ENCODE peak calls at places on chromosomes 4 and X, in ten cellular contexts. One of them, this sample, is unnamed.

GRCh38 chrX:24242649-24243556 is 71.0 kb downstream of the SUPT20HL2 start:
- DNase-seq in PC-3: no peak
- DNase-seq in cardiac muscle cell: peak
- DNase-seq in dorsolateral prefrontal cortex: no peak
- DNase-seq in lower lobe of right lung: no peak
- DNase-seq in small intestine: no peak
- DNase-seq in mesendoderm: peak
- DNase-seq in OCI-LY7: peak
- DNase-seq in AG04450: peak
- DNase-seq in ovary: peak
- DNase-seq in this sample: no peak

GRCh38 chr4:168484626-168485025 is 4.3 kb upstream of the DDX60L start:
- DNase-seq in PC-3: peak
- DNase-seq in cardiac muscle cell: peak
- DNase-seq in dorsolateral prefrontal cortex: no peak
- DNase-seq in lower lobe of right lung: no peak
- DNase-seq in small intestine: no peak
- DNase-seq in mesendoderm: no peak
- DNase-seq in OCI-LY7: no peak
- DNase-seq in AG04450: peak
- DNase-seq in ovary: no peak
- DNase-seq in this sample: no peak

GRCh38 chr4:82525287-82525898 is 36.4 kb downstream of the TMEM150C start:
- DNase-seq in PC-3: no peak
- DNase-seq in cardiac muscle cell: peak
- DNase-seq in dorsolateral prefrontal cortex: no peak
- DNase-seq in lower lobe of right lung: no peak
- DNase-seq in small intestine: no peak
- DNase-seq in mesendoderm: peak
- DNase-seq in OCI-LY7: no peak
- DNase-seq in AG04450: no peak
- DNase-seq in ovary: no peak
- DNase-seq in this sample: no peak

GRCh38 chr4:87050596-87050995 is 115.8 kb downstream of the AFF1 start:
- DNase-seq in PC-3: no peak
- DNase-seq in cardiac muscle cell: peak
- DNase-seq in dorsolateral prefrontal cortex: no peak
- DNase-seq in lower lobe of right lung: no peak
- DNase-seq in small intestine: no peak
- DNase-seq in mesendoderm: no peak
- DNase-seq in OCI-LY7: no peak
- DNase-seq in AG04450: no peak
- DNase-seq in ovary: no peak
- DNase-seq in this sample: no peak

GRCh38 chr4:163404570-163404969 is 60.9 kb downstream of the NPY5R start:
- DNase-seq in PC-3: no peak
- DNase-seq in cardiac muscle cell: peak
- DNase-seq in dorsolateral prefrontal cortex: no peak
- DNase-seq in lower lobe of right lung: no peak
- DNase-seq in small intestine: no peak
- DNase-seq in mesendoderm: peak
- DNase-seq in OCI-LY7: no peak
- DNase-seq in AG04450: no peak
- DNase-seq in ovary: no peak
- DNase-seq in this sample: no peak

GRCh38 chr4:187726485-187726884 is 269.1 kb upstream of the ZFP42 start:
- DNase-seq in PC-3: no peak
- DNase-seq in cardiac muscle cell: no peak
- DNase-seq in dorsolateral prefrontal cortex: no peak
- DNase-seq in lower lobe of right lung: no peak
- DNase-seq in small intestine: no peak
- DNase-seq in mesendoderm: no peak
- DNase-seq in OCI-LY7: no peak
- DNase-seq in AG04450: no peak
- DNase-seq in ovary: no peak
- DNase-seq in this sample: no peak

GRCh38 chrX:50161143-50161542 is 39.7 kb downstream of the AKAP4 start:
- DNase-seq in PC-3: peak
- DNase-seq in cardiac muscle cell: peak
- DNase-seq in dorsolateral prefrontal cortex: no peak
- DNase-seq in lower lobe of right lung: no peak
- DNase-seq in small intestine: no peak
- DNase-seq in mesendoderm: no peak
- DNase-seq in OCI-LY7: no peak
- DNase-seq in AG04450: no peak
- DNase-seq in ovary: no peak
- DNase-seq in this sample: no peak

GRCh38 chr4:107035711-107036601 is at the start of gene DKK2:
- DNase-seq in PC-3: no peak
- DNase-seq in cardiac muscle cell: peak
- DNase-seq in dorsolateral prefrontal cortex: peak
- DNase-seq in lower lobe of right lung: peak
- DNase-seq in small intestine: peak
- DNase-seq in mesendoderm: peak
- DNase-seq in OCI-LY7: no peak
- DNase-seq in AG04450: no peak
- DNase-seq in ovary: peak
- DNase-seq in this sample: no peak

GRCh38 chrX:50475208-50475607 is 4.6 kb upstream of the DGKK start:
- DNase-seq in PC-3: no peak
- DNase-seq in cardiac muscle cell: no peak
- DNase-seq in dorsolateral prefrontal cortex: no peak
- DNase-seq in lower lobe of right lung: no peak
- DNase-seq in small intestine: no peak
- DNase-seq in mesendoderm: peak
- DNase-seq in OCI-LY7: no peak
- DNase-seq in AG04450: no peak
- DNase-seq in ovary: no peak
- DNase-seq in this sample: no peak

GRCh38 chrX:129779747-129780146 is at the start of gene SASH3:
- DNase-seq in PC-3: no peak
- DNase-seq in cardiac muscle cell: no peak
- DNase-seq in dorsolateral prefrontal cortex: no peak
- DNase-seq in lower lobe of right lung: peak
- DNase-seq in small intestine: peak
- DNase-seq in mesendoderm: no peak
- DNase-seq in OCI-LY7: peak
- DNase-seq in AG04450: no peak
- DNase-seq in ovary: no peak
- DNase-seq in this sample: peak

GRCh38 chr4:56637791-56638190 is 43.3 kb downstream of the HOPX start:
- DNase-seq in PC-3: peak
- DNase-seq in cardiac muscle cell: no peak
- DNase-seq in dorsolateral prefrontal cortex: no peak
- DNase-seq in lower lobe of right lung: no peak
- DNase-seq in small intestine: no peak
- DNase-seq in mesendoderm: no peak
- DNase-seq in OCI-LY7: no peak
- DNase-seq in AG04450: no peak
- DNase-seq in ovary: no peak
- DNase-seq in this sample: no peak

GRCh38 chr4:128333309-128334006 is 45.8 kb upstream of the PGRMC2 start:
- DNase-seq in PC-3: no peak
- DNase-seq in cardiac muscle cell: no peak
- DNase-seq in dorsolateral prefrontal cortex: no peak
- DNase-seq in lower lobe of right lung: no peak
- DNase-seq in small intestine: no peak
- DNase-seq in mesendoderm: no peak
- DNase-seq in OCI-LY7: no peak
- DNase-seq in AG04450: no peak
- DNase-seq in ovary: no peak
- DNase-seq in this sample: no peak

GRCh38 chrX:30992381-30992904 is 79.4 kb downstream of the FTHL17 start:
- DNase-seq in PC-3: no peak
- DNase-seq in cardiac muscle cell: peak
- DNase-seq in dorsolateral prefrontal cortex: no peak
- DNase-seq in lower lobe of right lung: no peak
- DNase-seq in small intestine: peak
- DNase-seq in mesendoderm: no peak
- DNase-seq in OCI-LY7: no peak
- DNase-seq in AG04450: no peak
- DNase-seq in ovary: no peak
- DNase-seq in this sample: no peak

GRCh38 chrX:78595901-78596502 is 63.1 kb downstream of the RTL3 start:
- DNase-seq in PC-3: peak
- DNase-seq in cardiac muscle cell: peak
- DNase-seq in dorsolateral prefrontal cortex: no peak
- DNase-seq in lower lobe of right lung: no peak
- DNase-seq in small intestine: peak
- DNase-seq in mesendoderm: peak
- DNase-seq in OCI-LY7: peak
- DNase-seq in AG04450: no peak
- DNase-seq in ovary: peak
- DNase-seq in this sample: no peak

GRCh38 chrX:104335765-104336164 is 81.0 kb upstream of the ESX1 start:
- DNase-seq in PC-3: peak
- DNase-seq in cardiac muscle cell: peak
- DNase-seq in dorsolateral prefrontal cortex: no peak
- DNase-seq in lower lobe of right lung: no peak
- DNase-seq in small intestine: no peak
- DNase-seq in mesendoderm: no peak
- DNase-seq in OCI-LY7: no peak
- DNase-seq in AG04450: no peak
- DNase-seq in ovary: no peak
- DNase-seq in this sample: no peak

GRCh38 chr4:100372432-100372831 is 145.4 kb downstream of the EMCN start:
- DNase-seq in PC-3: peak
- DNase-seq in cardiac muscle cell: peak
- DNase-seq in dorsolateral prefrontal cortex: no peak
- DNase-seq in lower lobe of right lung: no peak
- DNase-seq in small intestine: no peak
- DNase-seq in mesendoderm: peak
- DNase-seq in OCI-LY7: peak
- DNase-seq in AG04450: no peak
- DNase-seq in ovary: no peak
- DNase-seq in this sample: no peak

GRCh38 chr4:74755486-74755885 is 38.8 kb downstream of the BTC start:
- DNase-seq in PC-3: no peak
- DNase-seq in cardiac muscle cell: peak
- DNase-seq in dorsolateral prefrontal cortex: no peak
- DNase-seq in lower lobe of right lung: peak
- DNase-seq in small intestine: no peak
- DNase-seq in mesendoderm: no peak
- DNase-seq in OCI-LY7: no peak
- DNase-seq in AG04450: no peak
- DNase-seq in ovary: no peak
- DNase-seq in this sample: no peak

GRCh38 chrX:28349888-28350287 is 237.4 kb upstream of the IL1RAPL1 start:
- DNase-seq in PC-3: no peak
- DNase-seq in cardiac muscle cell: no peak
- DNase-seq in dorsolateral prefrontal cortex: no peak
- DNase-seq in lower lobe of right lung: no peak
- DNase-seq in small intestine: no peak
- DNase-seq in mesendoderm: no peak
- DNase-seq in OCI-LY7: no peak
- DNase-seq in AG04450: no peak
- DNase-seq in ovary: no peak
- DNase-seq in this sample: no peak

GRCh38 chrX:56751071-56751470 is 22.0 kb downstream of the NBDY start:
- DNase-seq in PC-3: peak
- DNase-seq in cardiac muscle cell: no peak
- DNase-seq in dorsolateral prefrontal cortex: no peak
- DNase-seq in lower lobe of right lung: no peak
- DNase-seq in small intestine: no peak
- DNase-seq in mesendoderm: no peak
- DNase-seq in OCI-LY7: no peak
- DNase-seq in AG04450: no peak
- DNase-seq in ovary: no peak
- DNase-seq in this sample: no peak

GRCh38 chr4:38131371-38132139 is 171.4 kb downstream of the PTTG2 start:
- DNase-seq in PC-3: no peak
- DNase-seq in cardiac muscle cell: peak
- DNase-seq in dorsolateral prefrontal cortex: no peak
- DNase-seq in lower lobe of right lung: no peak
- DNase-seq in small intestine: peak
- DNase-seq in mesendoderm: peak
- DNase-seq in OCI-LY7: no peak
- DNase-seq in AG04450: no peak
- DNase-seq in ovary: no peak
- DNase-seq in this sample: peak
- H3K27ac ChIP-seq in PC-3: no peak
- H3K27ac ChIP-seq in cardiac muscle cell: peak
- H3K27ac ChIP-seq in dorsolateral prefrontal cortex: peak
- H3K27ac ChIP-seq in lower lobe of right lung: no peak
- H3K27ac ChIP-seq in small intestine: peak
- H3K27ac ChIP-seq in mesendoderm: no peak
- H3K27ac ChIP-seq in OCI-LY7: no peak
- H3K27ac ChIP-seq in AG04450: peak
- H3K27ac ChIP-seq in ovary: peak
- H3K27ac ChIP-seq in this sample: peak

GRCh38 chr4:1682860-1683259 is 1.3 kb downstream of the FAM53A start:
- DNase-seq in PC-3: no peak
- DNase-seq in cardiac muscle cell: no peak
- DNase-seq in dorsolateral prefrontal cortex: no peak
- DNase-seq in lower lobe of right lung: peak
- DNase-seq in small intestine: no peak
- DNase-seq in mesendoderm: no peak
- DNase-seq in OCI-LY7: no peak
- DNase-seq in AG04450: no peak
- DNase-seq in ovary: no peak
- DNase-seq in this sample: no peak
- H3K4me3 ChIP-seq in PC-3: peak
- H3K4me3 ChIP-seq in cardiac muscle cell: no peak
- H3K4me3 ChIP-seq in dorsolateral prefrontal cortex: peak
- H3K4me3 ChIP-seq in lower lobe of right lung: peak
- H3K4me3 ChIP-seq in small intestine: no peak
- H3K4me3 ChIP-seq in mesendoderm: no peak
- H3K4me3 ChIP-seq in OCI-LY7: no peak
- H3K4me3 ChIP-seq in AG04450: peak
- H3K4me3 ChIP-seq in ovary: no peak
- H3K4me3 ChIP-seq in this sample: peak

DNA sequence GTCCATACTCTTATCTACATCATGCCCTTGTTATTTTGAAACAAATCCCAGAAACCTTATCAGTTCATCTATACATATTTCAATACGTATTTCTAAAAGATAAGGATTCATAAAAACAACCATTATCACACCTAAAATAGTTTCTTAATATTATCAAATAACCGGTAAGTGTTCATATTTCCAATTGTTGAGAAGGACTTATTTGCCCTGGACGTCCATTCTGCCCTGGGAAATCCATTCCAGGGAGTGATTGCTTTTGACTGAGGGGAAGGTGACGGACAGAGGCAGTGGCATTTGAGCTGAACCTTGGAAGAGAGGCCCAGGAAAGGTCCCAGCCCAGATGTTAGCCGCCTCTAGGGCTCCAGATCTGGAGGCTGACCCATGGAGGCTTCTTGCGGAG is 49.6 kb downstream of the STARD8 start:
- DNase-seq in PC-3: no peak
- DNase-seq in cardiac muscle cell: no peak
- DNase-seq in dorsolateral prefrontal cortex: no peak
- DNase-seq in lower lobe of right lung: no peak
- DNase-seq in small intestine: no peak
- DNase-seq in mesendoderm: no peak
- DNase-seq in OCI-LY7: no peak
- DNase-seq in AG04450: no peak
- DNase-seq in ovary: no peak
- DNase-seq in this sample: no peak
- H3K27ac ChIP-seq in PC-3: no peak
- H3K27ac ChIP-seq in cardiac muscle cell: no peak
- H3K27ac ChIP-seq in dorsolateral prefrontal cortex: no peak
- H3K27ac ChIP-seq in lower lobe of right lung: peak
- H3K27ac ChIP-seq in small intestine: no peak
- H3K27ac ChIP-seq in mesendoderm: no peak
- H3K27ac ChIP-seq in OCI-LY7: no peak
- H3K27ac ChIP-seq in AG04450: no peak
- H3K27ac ChIP-seq in ovary: no peak
- H3K27ac ChIP-seq in this sample: no peak

GRCh38 chr4:52659016-52659721 is at the start of gene USP46:
- DNase-seq in PC-3: peak
- DNase-seq in cardiac muscle cell: peak
- DNase-seq in dorsolateral prefrontal cortex: peak
- DNase-seq in lower lobe of right lung: peak
- DNase-seq in small intestine: peak
- DNase-seq in mesendoderm: peak
- DNase-seq in OCI-LY7: peak
- DNase-seq in AG04450: peak
- DNase-seq in ovary: peak
- DNase-seq in this sample: peak
- H3K4me3 ChIP-seq in PC-3: peak
- H3K4me3 ChIP-seq in cardiac muscle cell: peak
- H3K4me3 ChIP-seq in dorsolateral prefrontal cortex: peak
- H3K4me3 ChIP-seq in lower lobe of right lung: peak
- H3K4me3 ChIP-seq in small intestine: peak
- H3K4me3 ChIP-seq in mesendoderm: peak
- H3K4me3 ChIP-seq in OCI-LY7: peak
- H3K4me3 ChIP-seq in AG04450: peak
- H3K4me3 ChIP-seq in ovary: peak
- H3K4me3 ChIP-seq in this sample: peak